ENCODE peak calls at places on chromosomes 1 and 21, in five cellular contexts. One of them, this sample, is unnamed.
A peak's percentile ranks its signal among the peaks of the same experiment; 100 is the strongest.

GRCh38 chr21:27570306-27570868 is 603.5 kb upstream of the ADAMTS5 start:
- DNase-seq in psoas muscle: peak; percentile 69
- DNase-seq in CD8-positive, alpha-beta memory T cell: no peak
- DNase-seq in body of pancreas: peak; percentile 53
- DNase-seq in hepatocyte: peak; percentile 21
- DNase-seq in this sample: peak; percentile 15

GRCh38 chr1:2821970-2822620 is 20.6 kb upstream of the TTC34 start:
- DNase-seq in psoas muscle: peak; percentile 25
- DNase-seq in CD8-positive, alpha-beta memory T cell: no peak
- DNase-seq in body of pancreas: peak; percentile 50
- DNase-seq in hepatocyte: no peak
- DNase-seq in this sample: no peak

GRCh38 chr1:93605812-93606512 is 75.7 kb downstream of the BCAR3 start:
- DNase-seq in psoas muscle: no peak
- DNase-seq in CD8-positive, alpha-beta memory T cell: no peak
- DNase-seq in body of pancreas: no peak
- DNase-seq in hepatocyte: no peak
- DNase-seq in this sample: no peak

GRCh38 chr1:172742599-172743500 is 83.9 kb downstream of the FASLG start:
- DNase-seq in psoas muscle: no peak
- DNase-seq in CD8-positive, alpha-beta memory T cell: peak; percentile 58
- DNase-seq in body of pancreas: no peak
- DNase-seq in hepatocyte: peak; percentile 56
- DNase-seq in this sample: no peak

GRCh38 chr1:226094451-226094850 is 31.9 kb downstream of the H3-3A start:
- DNase-seq in psoas muscle: no peak
- DNase-seq in CD8-positive, alpha-beta memory T cell: no peak
- DNase-seq in body of pancreas: no peak
- DNase-seq in hepatocyte: no peak
- DNase-seq in this sample: no peak

GRCh38 chr1:185376840-185377635 is 60.0 kb upstream of the IVNS1ABP start:
- DNase-seq in psoas muscle: no peak
- DNase-seq in CD8-positive, alpha-beta memory T cell: no peak
- DNase-seq in body of pancreas: peak; percentile 60
- DNase-seq in hepatocyte: no peak
- DNase-seq in this sample: no peak

GRCh38 chr1:112060266-112060665 is 70.8 kb upstream of the KCND3 start:
- DNase-seq in psoas muscle: no peak
- DNase-seq in CD8-positive, alpha-beta memory T cell: no peak
- DNase-seq in body of pancreas: no peak
- DNase-seq in hepatocyte: no peak
- DNase-seq in this sample: no peak

GRCh38 chr1:2946291-2946690 is 75.0 kb upstream of the ACTRT2 start:
- DNase-seq in psoas muscle: no peak
- DNase-seq in CD8-positive, alpha-beta memory T cell: no peak
- DNase-seq in body of pancreas: no peak
- DNase-seq in hepatocyte: no peak
- DNase-seq in this sample: no peak

GRCh38 chr1:85611856-85612255 is 31.3 kb downstream of the CCN1 start:
- DNase-seq in psoas muscle: peak; percentile 73
- DNase-seq in CD8-positive, alpha-beta memory T cell: no peak
- DNase-seq in body of pancreas: peak; percentile 73
- DNase-seq in hepatocyte: peak; percentile 78
- DNase-seq in this sample: no peak

GRCh38 chr1:150365945-150366344 is 2.0 kb downstream of the RPRD2 start:
- DNase-seq in psoas muscle: no peak
- DNase-seq in CD8-positive, alpha-beta memory T cell: no peak
- DNase-seq in body of pancreas: no peak
- DNase-seq in hepatocyte: no peak
- DNase-seq in this sample: no peak

GRCh38 chr1:200982071-200982945 is 41.2 kb downstream of the KIF21B start:
- DNase-seq in psoas muscle: no peak
- DNase-seq in CD8-positive, alpha-beta memory T cell: no peak
- DNase-seq in body of pancreas: no peak
- DNase-seq in hepatocyte: no peak
- DNase-seq in this sample: no peak

GRCh38 chr1:67759692-67760029 is 73.6 kb downstream of the GNG12 start:
- DNase-seq in psoas muscle: no peak
- DNase-seq in CD8-positive, alpha-beta memory T cell: no peak
- DNase-seq in body of pancreas: no peak
- DNase-seq in hepatocyte: no peak
- DNase-seq in this sample: no peak

GRCh38 chr1:101137144-101138126 is 99.4 kb upstream of the S1PR1 start:
- DNase-seq in psoas muscle: no peak
- DNase-seq in CD8-positive, alpha-beta memory T cell: no peak
- DNase-seq in body of pancreas: no peak
- DNase-seq in hepatocyte: no peak
- DNase-seq in this sample: no peak

GRCh38 chr1:89746424-89747149 is 74.2 kb upstream of the LRRC8D start:
- DNase-seq in psoas muscle: no peak
- DNase-seq in CD8-positive, alpha-beta memory T cell: no peak
- DNase-seq in body of pancreas: no peak
- DNase-seq in hepatocyte: no peak
- DNase-seq in this sample: no peak

GRCh38 chr1:186829679-186830587 is 1.2 kb downstream of the PLA2G4A start:
- DNase-seq in psoas muscle: no peak
- DNase-seq in CD8-positive, alpha-beta memory T cell: no peak
- DNase-seq in body of pancreas: no peak
- DNase-seq in hepatocyte: no peak
- DNase-seq in this sample: no peak

GRCh38 chr1:52551476-52552235 is 1.2 kb downstream of the TUT4 start:
- DNase-seq in psoas muscle: no peak
- DNase-seq in CD8-positive, alpha-beta memory T cell: peak; percentile 59
- DNase-seq in body of pancreas: no peak
- DNase-seq in hepatocyte: peak; percentile 34
- DNase-seq in this sample: no peak

GRCh38 chr21:31594726-31595125 is 64.8 kb upstream of the SOD1 start:
- DNase-seq in psoas muscle: no peak
- DNase-seq in CD8-positive, alpha-beta memory T cell: no peak
- DNase-seq in body of pancreas: no peak
- DNase-seq in hepatocyte: no peak
- DNase-seq in this sample: no peak

GRCh38 chr1:13700521-13701273 is 709 bp downstream of the PRDM2 start:
- DNase-seq in psoas muscle: peak; percentile 53
- DNase-seq in CD8-positive, alpha-beta memory T cell: peak; percentile 75
- DNase-seq in body of pancreas: no peak
- DNase-seq in hepatocyte: peak; percentile 50
- DNase-seq in this sample: no peak

GRCh38 chr1:214549604-214550338 is 1.6 kb downstream of the PTPN14 start:
- DNase-seq in psoas muscle: no peak
- DNase-seq in CD8-positive, alpha-beta memory T cell: no peak
- DNase-seq in body of pancreas: no peak
- DNase-seq in hepatocyte: peak; percentile 55
- DNase-seq in this sample: no peak

GRCh38 chr21:21968810-21969588 is 970.8 kb downstream of the NCAM2 start:
- DNase-seq in psoas muscle: no peak
- DNase-seq in CD8-positive, alpha-beta memory T cell: no peak
- DNase-seq in body of pancreas: no peak
- DNase-seq in hepatocyte: no peak
- DNase-seq in this sample: no peak

GRCh38 chr1:186155594-186155993 is 219.5 kb downstream of the TPR start:
- DNase-seq in psoas muscle: no peak
- DNase-seq in CD8-positive, alpha-beta memory T cell: no peak
- DNase-seq in body of pancreas: peak; percentile 4
- DNase-seq in hepatocyte: peak; percentile 28
- DNase-seq in this sample: no peak

GRCh38 chr1:94068831-94069648 is 51.9 kb downstream of the ABCA4 start:
- DNase-seq in psoas muscle: no peak
- DNase-seq in CD8-positive, alpha-beta memory T cell: no peak
- DNase-seq in body of pancreas: peak; percentile 90
- DNase-seq in hepatocyte: peak; percentile 63
- DNase-seq in this sample: no peak

GRCh38 chr1:28086651-28087050 is 1.8 kb downstream of the EYA3 start:
- DNase-seq in psoas muscle: no peak
- DNase-seq in CD8-positive, alpha-beta memory T cell: no peak
- DNase-seq in body of pancreas: no peak
- DNase-seq in hepatocyte: no peak
- DNase-seq in this sample: no peak

GRCh38 chr1:206556047-206556747 is 48.9 kb downstream of the RASSF5 start:
- DNase-seq in psoas muscle: no peak
- DNase-seq in CD8-positive, alpha-beta memory T cell: no peak
- DNase-seq in body of pancreas: no peak
- DNase-seq in hepatocyte: no peak
- DNase-seq in this sample: no peak

GRCh38 chr1:1629430-1630190 is 2.4 kb upstream of the MMP23B start:
- DNase-seq in psoas muscle: peak; percentile 25
- DNase-seq in CD8-positive, alpha-beta memory T cell: peak; percentile 95
- DNase-seq in body of pancreas: no peak
- DNase-seq in hepatocyte: no peak
- DNase-seq in this sample: no peak

GRCh38 chr1:205541161-205541886 is 36.9 kb downstream of the CDK18 start:
- DNase-seq in psoas muscle: no peak
- DNase-seq in CD8-positive, alpha-beta memory T cell: no peak
- DNase-seq in body of pancreas: no peak
- DNase-seq in hepatocyte: no peak
- DNase-seq in this sample: no peak

GRCh38 chr1:115411388-115412063 is 73.5 kb upstream of the NGF start:
- DNase-seq in psoas muscle: no peak
- DNase-seq in CD8-positive, alpha-beta memory T cell: no peak
- DNase-seq in body of pancreas: no peak
- DNase-seq in hepatocyte: peak; percentile 24
- DNase-seq in this sample: no peak

DNA sequence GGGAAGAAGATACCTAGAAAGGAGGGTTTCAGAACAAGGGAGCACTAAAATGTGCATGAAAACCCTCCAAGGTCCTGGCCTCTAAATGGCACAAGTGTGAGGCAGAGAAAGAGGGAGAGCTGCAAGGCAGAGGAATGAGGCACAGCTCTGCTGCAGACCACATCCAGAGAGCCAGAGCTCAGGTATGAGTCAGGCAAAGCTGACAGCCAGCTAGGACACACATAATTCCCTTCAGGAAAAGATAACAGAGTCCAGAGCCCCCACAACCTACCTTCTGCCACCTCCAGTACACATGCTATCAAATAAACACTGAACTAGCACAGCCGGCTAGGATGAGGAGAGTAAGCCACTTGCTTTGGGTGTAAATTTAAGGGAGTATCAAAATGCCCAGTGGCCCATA is 62.2 kb downstream of the HSF2BP start:
- DNase-seq in psoas muscle: no peak
- DNase-seq in CD8-positive, alpha-beta memory T cell: no peak
- DNase-seq in body of pancreas: no peak
- DNase-seq in hepatocyte: peak; percentile 71
- DNase-seq in this sample: no peak
- H3K27ac ChIP-seq in psoas muscle: no peak overlapping the region
- H3K27ac ChIP-seq in CD8-positive, alpha-beta memory T cell: no peak overlapping the region
- H3K27ac ChIP-seq in body of pancreas: no peak overlapping the region
- H3K27ac ChIP-seq in hepatocyte: peak overlapping the region; percentile 74
- H3K27ac ChIP-seq in this sample: no peak overlapping the region

GRCh38 chr21:15741510-15741909 is 11.7 kb downstream of the USP25 start:
- DNase-seq in psoas muscle: no peak
- DNase-seq in CD8-positive, alpha-beta memory T cell: no peak
- DNase-seq in body of pancreas: no peak
- DNase-seq in hepatocyte: no peak
- DNase-seq in this sample: no peak
- H3K4me1 ChIP-seq in psoas muscle: peaks cover 59% of the 10 kb centered on the region
- H3K4me1 ChIP-seq in CD8-positive, alpha-beta memory T cell: peaks cover 77% of the 10 kb centered on the region
- H3K4me1 ChIP-seq in body of pancreas: peaks cover 40% of the 10 kb centered on the region
- H3K4me1 ChIP-seq in hepatocyte: peaks cover 9% of the 10 kb centered on the region
- H3K4me1 ChIP-seq in this sample: peaks cover 36% of the 10 kb centered on the region

GRCh38 chr1:155950829-155951228 is 9.4 kb downstream of the RXFP4 start:
- DNase-seq in psoas muscle: no peak
- DNase-seq in CD8-positive, alpha-beta memory T cell: no peak
- DNase-seq in body of pancreas: no peak
- DNase-seq in hepatocyte: no peak
- DNase-seq in this sample: no peak

GRCh38 chr1:155947741-155948140 is 6.3 kb downstream of the RXFP4 start:
- DNase-seq in psoas muscle: no peak
- DNase-seq in CD8-positive, alpha-beta memory T cell: no peak
- DNase-seq in body of pancreas: no peak
- DNase-seq in hepatocyte: no peak
- DNase-seq in this sample: no peak

GRCh38 chr1:155946633-155947219 is 5.3 kb downstream of the RXFP4 start:
- DNase-seq in psoas muscle: no peak
- DNase-seq in CD8-positive, alpha-beta memory T cell: no peak
- DNase-seq in body of pancreas: no peak
- DNase-seq in hepatocyte: no peak
- DNase-seq in this sample: no peak

GRCh38 chr1:155944396-155944728 is 2.9 kb downstream of the RXFP4 start:
- DNase-seq in psoas muscle: no peak
- DNase-seq in CD8-positive, alpha-beta memory T cell: no peak
- DNase-seq in body of pancreas: no peak
- DNase-seq in hepatocyte: no peak
- DNase-seq in this sample: no peak

DNA sequence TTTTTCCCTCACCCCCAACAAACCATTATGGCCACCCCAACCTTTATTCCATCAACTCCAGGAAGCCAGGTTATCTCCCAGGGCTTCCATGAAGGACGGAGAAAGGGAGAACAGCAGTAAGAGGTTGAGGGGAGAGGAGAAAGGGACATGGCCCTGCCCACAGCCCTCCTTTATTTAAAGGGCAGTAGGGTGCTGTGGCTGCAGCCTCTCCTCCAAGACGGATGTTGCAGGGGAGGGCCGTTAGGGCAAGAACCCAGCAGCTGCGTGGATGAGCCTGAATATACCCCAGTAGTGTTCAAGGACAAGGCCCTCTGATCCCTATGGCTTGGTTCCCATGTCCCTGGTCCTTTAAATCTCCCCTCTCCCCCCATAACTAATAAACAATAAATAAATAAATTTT is 5.9 kb downstream of the RXFP4 start:
- DNase-seq in psoas muscle: no peak
- DNase-seq in CD8-positive, alpha-beta memory T cell: no peak
- DNase-seq in body of pancreas: no peak
- DNase-seq in hepatocyte: no peak
- DNase-seq in this sample: no peak
- H3K36me3 ChIP-seq in psoas muscle: peaks cover 13% of the 10 kb centered on the region
- H3K36me3 ChIP-seq in CD8-positive, alpha-beta memory T cell: peaks cover 32% of the 10 kb centered on the region
- H3K36me3 ChIP-seq in body of pancreas: peaks cover 16% of the 10 kb centered on the region
- H3K36me3 ChIP-seq in hepatocyte: no peaks in the 10 kb centered on the region
- H3K36me3 ChIP-seq in this sample: peaks cover 52% of the 10 kb centered on the region

DNA sequence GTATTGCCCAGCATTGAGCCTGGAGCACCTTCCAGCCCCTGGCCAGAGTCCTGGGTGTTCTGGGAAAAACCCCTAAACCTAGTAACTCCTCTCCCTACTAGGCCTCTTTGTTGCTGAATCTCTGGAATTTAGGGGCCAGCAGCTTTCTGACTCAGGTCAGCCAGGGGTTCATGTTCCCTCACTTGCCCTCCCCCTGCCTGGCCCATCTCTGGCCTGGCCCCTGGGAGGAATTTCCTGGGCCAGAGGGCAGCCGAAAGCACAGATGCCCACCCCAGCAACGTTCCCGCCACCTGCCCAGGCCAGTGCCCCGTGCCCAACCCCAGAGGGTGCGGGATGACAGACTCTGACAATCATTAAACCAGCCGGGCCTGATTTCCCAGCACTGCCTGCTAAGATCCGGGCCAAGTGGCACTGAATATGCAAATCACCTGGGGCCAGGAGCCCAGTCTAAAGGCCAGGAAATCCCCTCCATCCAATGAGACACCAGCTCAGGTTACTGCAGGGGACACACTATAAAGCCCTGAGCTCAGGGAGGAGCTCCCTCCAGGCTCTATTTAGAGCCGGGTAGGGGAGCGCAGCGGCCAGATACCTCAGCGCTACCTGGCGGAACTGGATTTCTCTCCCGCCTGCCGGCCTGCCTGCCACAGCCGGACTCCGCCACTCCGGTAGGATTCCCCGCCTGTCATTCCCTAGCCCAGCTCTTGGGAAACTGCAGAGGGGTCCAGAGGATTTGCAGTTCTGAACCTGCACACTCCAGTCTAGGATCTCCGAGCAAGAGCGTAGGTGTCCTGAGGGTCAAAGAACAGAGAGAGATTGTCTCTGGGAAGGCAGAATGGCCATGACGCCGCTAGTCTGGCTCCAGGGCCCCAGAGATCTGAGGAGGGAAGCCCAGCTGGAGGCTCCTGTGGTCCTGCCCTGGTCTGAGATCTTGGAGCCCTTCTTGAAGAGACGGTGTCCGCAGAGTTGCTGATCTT is at the start of gene ELF3:
- DNase-seq in psoas muscle: no peak
- DNase-seq in CD8-positive, alpha-beta memory T cell: no peak
- DNase-seq in body of pancreas: peak; percentile 99
- DNase-seq in hepatocyte: peak; percentile 94
- DNase-seq in this sample: no peak
- H3K27ac ChIP-seq in psoas muscle: no peak within 1 kb of the TSS
- H3K27ac ChIP-seq in CD8-positive, alpha-beta memory T cell: peak within 1 kb of the TSS; percentile 18
- H3K27ac ChIP-seq in body of pancreas: peak within 1 kb of the TSS; percentile 95
- H3K27ac ChIP-seq in hepatocyte: peak within 1 kb of the TSS; percentile 95
- H3K27ac ChIP-seq in this sample: no peak within 1 kb of the TSS